ENCODE peak calls at places on chromosomes 6 and 20, in eight cellular contexts. J, F, D, Z, U, G, I and Y are unnamed samples.

GRCh38 chr20:63006611-63007471 is at the start of gene BHLHE23:
- DNase-seq in J (peak), F (no peak), D (no peak), Z (peak), U (no peak), G (no peak), I (no peak), Y (no peak)

GRCh38 chr6:40369028-40369427 is 218.1 kb downstream of the LRFN2 start:
- DNase-seq in J (no peak), F (no peak), D (no peak), Z (no peak), U (no peak), G (no peak), I (no peak), Y (no peak)

GRCh38 chr6:135995160-135995898 is 143.8 kb downstream of the PDE7B start:
- DNase-seq in J (no peak), F (no peak), D (no peak), Z (no peak), U (no peak), G (no peak), I (no peak), Y (no peak)

GRCh38 chr6:23202207-23202606 is 632.8 kb downstream of the HDGFL1 start:
- DNase-seq in J (no peak), F (no peak), D (no peak), Z (no peak), U (no peak), G (no peak), I (no peak), Y (no peak)

GRCh38 chr20:3805594-3806264 is 9.6 kb downstream of the CDC25B start:
- DNase-seq in J (no peak), F (no peak), D (no peak), Z (no peak), U (no peak), G (no peak), I (no peak), Y (peak)

GRCh38 chr6:141252828-141253608 is 879.7 kb upstream of the GJE1 start:
- DNase-seq in J (no peak), F (no peak), D (no peak), Z (no peak), U (no peak), G (no peak), I (no peak), Y (no peak)

GRCh38 chr20:54474866-54475265 is 527 bp upstream of the DOK5 start:
- DNase-seq in J (no peak), F (no peak), D (no peak), Z (no peak), U (no peak), G (no peak), I (no peak), Y (no peak)

GRCh38 chr6:30163090-30163917 is at the start of gene TRIM15:
- DNase-seq in J (no peak), F (no peak), D (peak), Z (peak), U (no peak), G (no peak), I (peak), Y (no peak)

GRCh38 chr20:50434653-50435396 is 75.4 kb upstream of the PTPN1 start:
- DNase-seq in J (no peak), F (no peak), D (no peak), Z (no peak), U (no peak), G (no peak), I (no peak), Y (no peak)

GRCh38 chr6:44050872-44051421 is 76.3 kb downstream of the MRPL14 start:
- DNase-seq in J (no peak), F (no peak), D (no peak), Z (no peak), U (no peak), G (no peak), I (no peak), Y (peak)

GRCh38 chr20:51428451-51429143 is 113.9 kb downstream of the NFATC2 start:
- DNase-seq in J (peak), F (no peak), D (no peak), Z (peak), U (no peak), G (no peak), I (no peak), Y (no peak)